ENCODE peak calls at places on chromosome 4, in five cellular contexts. N, T, K, V and P are unnamed samples.

GRCh38 chr4:14853186-14853946 is 148.9 kb upstream of the CPEB2 start:
- DNase-seq in V (peak; percentile 97), N (no peak), K (no peak), T (peak; percentile 95), P (peak; percentile 91)

GRCh38 chr4:27702710-27703431 is 842.2 kb downstream of the STIM2 start:
- DNase-seq in K (no peak), T (peak; percentile 1), N (peak; percentile 37), V (peak; percentile 15), P (peak; percentile 33)

GRCh38 chr4:156968479-156968984 is 3.1 kb downstream of the PDGFC start:
- DNase-seq in V (peak; percentile 85), N (peak; percentile 79), T (peak; percentile 85), K (peak; percentile 70), P (peak; percentile 90)

GRCh38 chr4:144449623-144450022 is 196.3 kb upstream of the HHIP start:
- DNase-seq in T (no peak), V (peak; percentile 72), K (no peak), N (no peak), P (no peak)

GRCh38 chr4:2535386-2536192 is 858 bp upstream of the FAM193A start:
- DNase-seq in T (peak; percentile 5), N (peak; percentile 34), V (peak; percentile 26), K (peak; percentile 53), P (peak; percentile 32)

GRCh38 chr4:27100713-27101112 is 240.1 kb downstream of the STIM2 start:
- DNase-seq in K (no peak), N (no peak), V (no peak), T (no peak), P (no peak)

GRCh38 chr4:664713-665231 is 9.3 kb downstream of the ATP5ME start:
- DNase-seq in V (no peak), K (no peak), T (no peak), N (no peak), P (no peak)

GRCh38 chr4:116585240-116585639 is 500.1 kb downstream of the TRAM1L1 start:
- DNase-seq in K (no peak), V (no peak), T (no peak), N (no peak), P (no peak)

GRCh38 chr4:66927937-66928336 is 617.4 kb downstream of the CENPC start:
- DNase-seq in T (no peak), K (no peak), V (no peak), N (no peak), P (no peak)

GRCh38 chr4:67556426-67556825 is 2.1 kb upstream of the STAP1 start:
- DNase-seq in N (no peak), T (no peak), K (no peak), V (peak; percentile 21), P (no peak)

GRCh38 chr4:41160856-41161255 is 53.5 kb downstream of the APBB2 start:
- DNase-seq in K (no peak), V (peak; percentile 66), T (peak; percentile 34), N (no peak), P (no peak)

GRCh38 chr4:168732714-168733113 is 235.9 kb downstream of the PALLD start:
- DNase-seq in T (peak; percentile 79), V (no peak), N (no peak), K (no peak), P (no peak)

GRCh38 chr4:122903766-122904165 is 18.6 kb downstream of the NUDT6 start:
- DNase-seq in N (no peak), K (no peak), V (no peak), T (no peak), P (no peak)

GRCh38 chr4:189204616-189205015 is 736.1 kb upstream of the FRG1 start:
- DNase-seq in V (no peak), T (no peak), N (no peak), K (no peak), P (no peak)

GRCh38 chr4:47945930-47946726 is 31.7 kb upstream of the NFXL1 start:
- DNase-seq in K (no peak), N (no peak), T (no peak), V (no peak), P (no peak)

GRCh38 chr4:5757954-5758353 is 47.0 kb downstream of the EVC start:
- DNase-seq in K (no peak), N (no peak), T (no peak), V (no peak), P (no peak)

GRCh38 chr4:170687751-170688150 is 598.0 kb upstream of the AADAT start:
- DNase-seq in N (no peak), K (no peak), T (no peak), V (no peak), P (no peak)

GRCh38 chr4:55447826-55448225 is 52.1 kb downstream of the TMEM165 start:
- DNase-seq in N (no peak), T (peak; percentile 50), V (peak; percentile 57), K (no peak), P (peak; percentile 35)

GRCh38 chr4:87005690-87006461 is 71.1 kb downstream of the AFF1 start:
- DNase-seq in N (peak; percentile 75), T (no peak), V (no peak), K (peak; percentile 34), P (no peak)

DNA sequence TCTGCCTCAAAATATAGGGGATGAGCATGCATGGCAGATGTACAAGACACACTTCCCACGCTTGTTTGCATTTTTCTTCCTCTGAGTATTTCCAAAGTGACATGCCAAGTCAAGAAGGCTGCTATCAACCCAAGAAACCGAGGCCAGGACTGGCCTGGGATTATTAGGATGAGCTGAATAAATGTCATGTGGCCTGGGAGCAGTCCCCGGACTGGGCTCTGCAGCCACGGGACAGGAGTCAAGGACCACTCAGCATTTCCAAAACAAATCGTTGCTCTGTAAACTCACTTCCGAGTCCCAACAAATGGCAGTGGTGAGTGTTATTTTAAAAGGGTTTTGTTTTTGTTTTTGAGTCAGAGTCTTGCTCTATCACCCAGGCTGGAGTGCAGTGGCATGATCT is 24.9 kb downstream of the SLC34A2 start:
- DNase-seq in K (no peak), N (no peak), T (no peak), V (no peak), P (no peak)
- TF ChIP-seq CTCF in K (no peak), N (no peak), T (no peak), V (no peak), P (no peak)

DNA sequence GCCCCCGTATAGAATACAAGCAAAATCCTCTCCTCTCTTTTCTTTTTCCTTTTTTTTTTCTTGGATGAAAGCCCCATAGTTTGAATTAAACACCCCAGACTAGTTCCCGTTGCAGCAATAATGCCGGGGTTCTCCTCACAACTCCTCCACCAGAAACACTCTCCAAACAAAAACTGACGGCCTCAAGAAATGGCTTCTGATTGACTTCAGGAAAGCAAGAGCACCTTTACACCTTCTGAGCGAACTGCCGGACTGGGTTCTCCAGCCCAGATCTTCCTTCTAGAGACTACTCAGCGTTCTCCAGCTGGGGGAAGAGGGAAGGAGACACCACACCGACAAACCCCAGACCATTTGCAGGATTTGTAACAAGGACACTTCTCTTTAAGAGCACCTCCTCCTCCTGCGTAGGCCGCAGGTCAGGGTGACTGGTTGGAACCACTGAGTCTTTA is 4.0 kb downstream of the HAND2 start:
- DNase-seq in T (no peak), K (no peak), V (peak; percentile 64), N (no peak), P (no peak)
- H3K4me3 ChIP-seq in T (no peak overlapping the region), K (peak overlapping the region; percentile 59), V (peak overlapping the region; percentile 92), N (no peak overlapping the region), P (no peak overlapping the region)

DNA sequence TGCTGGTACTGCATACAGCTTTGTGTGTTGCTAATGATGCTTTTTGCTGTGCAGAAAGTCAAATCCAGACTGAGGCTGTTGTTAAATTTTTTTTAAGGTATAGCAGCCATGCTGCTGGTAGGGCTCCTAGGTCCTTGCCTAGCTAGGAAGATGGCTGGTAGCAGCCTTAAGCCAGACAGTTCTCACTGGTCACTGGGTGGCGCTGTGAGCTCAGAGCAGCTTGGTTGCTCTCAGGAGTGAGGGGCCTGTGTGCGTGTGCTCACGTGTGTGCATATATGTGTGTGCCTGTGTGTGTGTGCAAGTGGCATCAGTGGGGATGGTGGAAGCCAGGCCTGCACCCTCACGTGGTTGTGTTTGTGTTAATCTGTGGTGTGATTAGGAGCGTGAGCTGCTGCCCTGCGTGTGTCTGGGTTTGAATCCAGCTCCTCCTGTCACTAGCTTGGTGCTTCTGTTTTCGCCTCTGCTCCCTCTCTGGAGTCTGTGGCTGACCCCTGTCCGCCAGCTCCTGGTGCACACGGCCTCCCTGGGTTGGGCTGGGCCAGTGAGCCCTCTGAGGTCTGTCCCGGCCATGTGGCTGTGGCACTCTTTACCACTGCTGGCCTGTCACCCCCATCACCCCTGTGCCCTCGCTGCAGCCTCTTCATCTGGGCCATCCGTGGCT is 46.1 kb downstream of the SORCS2 start:
- DNase-seq in T (no peak), N (no peak), K (no peak), V (peak; percentile 27), P (no peak)
- TF ChIP-seq CTCF in T (peak; percentile 2), N (peak; percentile 12), K (no peak), V (peak; percentile 31), P (no peak)

GRCh38 chr4:70721747-70722146 is at the start of gene RUFY3:
- DNase-seq in N (no peak), V (peak; percentile 98), K (no peak), T (peak; percentile 98), P (peak; percentile 94)

GRCh38 chr4:70725633-70726032 is 3.9 kb downstream of the RUFY3 start:
- DNase-seq in V (no peak), K (no peak), N (no peak), T (no peak), P (no peak)

GRCh38 chr4:70724463-70724862 is 2.7 kb downstream of the RUFY3 start:
- DNase-seq in V (no peak), K (no peak), N (no peak), T (no peak), P (no peak)

GRCh38 chr4:70718811-70719604 is 2.8 kb upstream of the RUFY3 start:
- DNase-seq in V (no peak), N (no peak), T (no peak), K (no peak), P (no peak)

DNA sequence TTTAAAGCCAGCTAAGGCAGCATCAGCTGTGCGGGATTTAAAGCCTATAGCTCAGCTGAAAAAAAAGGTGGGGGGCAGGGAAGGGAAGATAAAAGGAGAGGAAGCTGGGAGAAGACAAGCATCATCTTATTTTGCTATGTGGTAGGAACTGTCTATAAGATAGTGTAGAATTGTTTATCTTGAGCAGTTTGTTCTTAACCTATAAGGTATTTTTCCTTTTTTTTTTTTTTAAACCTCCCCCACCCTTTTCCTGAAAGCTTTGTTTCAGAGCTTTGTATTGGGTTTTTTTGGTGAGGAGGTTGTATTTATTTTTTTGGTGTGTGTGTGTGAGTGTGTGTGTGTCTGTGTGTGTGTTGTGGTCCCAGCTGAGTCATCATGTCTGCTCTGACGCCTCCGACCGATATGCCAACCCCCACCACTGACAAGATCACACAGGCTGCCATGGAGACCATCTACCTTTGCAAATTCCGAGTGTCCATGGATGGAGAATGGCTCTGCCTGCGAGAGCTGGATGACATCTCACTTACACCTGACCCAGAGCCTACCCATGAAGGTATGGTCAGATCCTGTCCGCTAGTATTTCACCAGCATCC is 531 bp downstream of the RUFY3 start:
- DNase-seq in T (peak; percentile 83), V (peak; percentile 88), N (no peak), K (no peak), P (peak; percentile 79)
- H3K4me3 ChIP-seq in T (peak overlapping the region; percentile 46), V (peak overlapping the region; percentile 56), N (no peak overlapping the region), K (peak overlapping the region; percentile 39), P (peak overlapping the region; percentile 74)